ENCODE peak calls at places on chromosomes 2 and 18, in seven cellular contexts. H is cardiac muscle cell, V is retinal pigment epithelial cell, L is left lung, U is choroid plexus epithelial cell, T is HFFc6, I is AG10803. G is an unnamed sample.

GRCh38 chr18:44729631-44730101 is 49.0 kb downstream of the SETBP1 start:
- DNase-seq in U (peak; percentile 91), V (no peak), I (peak; percentile 75), L (no peak), T (peak; percentile 66), H (no peak), G (peak; percentile 38)

GRCh38 chr2:27833931-27834330 is 56.3 kb downstream of the RBKS start:
- DNase-seq in V (no peak), H (no peak), L (no peak), I (peak; percentile 67), U (peak; percentile 39), T (peak; percentile 48), G (no peak)

GRCh38 chr2:126857502-126857901 is 41.2 kb upstream of the TEX51 start:
- DNase-seq in V (no peak), L (no peak), H (no peak), U (no peak), T (no peak), I (no peak), G (no peak)

GRCh38 chr2:97998431-97998830 is 2.7 kb upstream of the TMEM131 start:
- DNase-seq in V (no peak), L (no peak), U (no peak), I (no peak), T (no peak), H (no peak), G (no peak)

GRCh38 chr18:30997223-30997622 is 45.3 kb downstream of the DSC3 start:
- DNase-seq in U (no peak), V (no peak), L (no peak), H (no peak), I (no peak), T (no peak), G (no peak)

GRCh38 chr2:14761118-14761517 is 128.6 kb downstream of the LRATD1 start:
- DNase-seq in V (no peak), I (no peak), H (no peak), T (no peak), U (no peak), L (no peak), G (no peak)

GRCh38 chr2:188569441-188569840 is 277.8 kb downstream of the GULP1 start:
- DNase-seq in I (peak; percentile 22), T (no peak), H (no peak), U (no peak), V (no peak), L (no peak), G (no peak)

GRCh38 chr2:81589406-81589805 is 1284.9 kb upstream of the LRRTM1 start:
- DNase-seq in U (no peak), L (no peak), H (no peak), V (no peak), I (no peak), T (no peak), G (no peak)

GRCh38 chr2:24628746-24629145 is 137.7 kb downstream of the NCOA1 start:
- DNase-seq in L (no peak), H (no peak), V (no peak), T (no peak), U (no peak), I (no peak), G (no peak)

GRCh38 chr2:126849991-126850535 is 48.6 kb upstream of the TEX51 start:
- DNase-seq in U (no peak), L (no peak), V (no peak), T (no peak), H (no peak), I (no peak), G (no peak)

GRCh38 chr2:132646805-132647115 is 23.2 kb downstream of the LYPD1 start:
- DNase-seq in H (no peak), U (no peak), L (no peak), I (no peak), T (no peak), V (no peak), G (no peak)

GRCh38 chr2:28137221-28137620 is 246.7 kb downstream of the BABAM2 start:
- DNase-seq in U (peak; percentile 96), I (peak; percentile 95), H (peak; percentile 12), T (peak; percentile 64), L (no peak), V (no peak), G (peak; percentile 73)

GRCh38 chr2:219739866-219740440 is 112.5 kb downstream of the SLC4A3 start:
- DNase-seq in L (no peak), V (no peak), U (no peak), T (no peak), I (no peak), H (no peak), G (no peak)

GRCh38 chr2:53670351-53670750 is 97.3 kb upstream of the CHAC2 start:
- DNase-seq in V (no peak), L (no peak), I (peak; percentile 18), T (no peak), U (peak; percentile 12), H (no peak), G (no peak)

GRCh38 chr2:136383161-136383560 is 265.2 kb upstream of the CXCR4 start:
- DNase-seq in V (no peak), H (no peak), I (no peak), U (no peak), T (no peak), L (no peak), G (no peak)

GRCh38 chr2:111135910-111136297 is 15.2 kb downstream of the BCL2L11 start:
- DNase-seq in V (no peak), I (no peak), H (no peak), T (no peak), U (peak; percentile 90), L (peak; percentile 50), G (no peak)

GRCh38 chr2:130963849-130964793 is 127.4 kb downstream of the ARHGEF4 start:
- DNase-seq in I (no peak), V (peak; percentile 30), U (peak; percentile 8), T (no peak), L (no peak), H (peak; percentile 74), G (no peak)

GRCh38 chr2:100126897-100127401 is 15.4 kb downstream of the AFF3 start:
- DNase-seq in H (no peak), I (no peak), T (no peak), L (no peak), U (no peak), V (no peak), G (no peak)

GRCh38 chr18:75544496-75544895 is 117.0 kb upstream of the SMIM21 start:
- DNase-seq in L (no peak), T (peak; percentile 71), U (peak; percentile 36), I (peak; percentile 92), H (no peak), V (no peak), G (peak; percentile 58)

GRCh38 chr2:176110975-176111663 is 4.0 kb downstream of the HOXD11 start:
- DNase-seq in I (peak; percentile 52), T (no peak), H (peak; percentile 75), U (peak; percentile 31), V (no peak), L (no peak), G (no peak)

DNA sequence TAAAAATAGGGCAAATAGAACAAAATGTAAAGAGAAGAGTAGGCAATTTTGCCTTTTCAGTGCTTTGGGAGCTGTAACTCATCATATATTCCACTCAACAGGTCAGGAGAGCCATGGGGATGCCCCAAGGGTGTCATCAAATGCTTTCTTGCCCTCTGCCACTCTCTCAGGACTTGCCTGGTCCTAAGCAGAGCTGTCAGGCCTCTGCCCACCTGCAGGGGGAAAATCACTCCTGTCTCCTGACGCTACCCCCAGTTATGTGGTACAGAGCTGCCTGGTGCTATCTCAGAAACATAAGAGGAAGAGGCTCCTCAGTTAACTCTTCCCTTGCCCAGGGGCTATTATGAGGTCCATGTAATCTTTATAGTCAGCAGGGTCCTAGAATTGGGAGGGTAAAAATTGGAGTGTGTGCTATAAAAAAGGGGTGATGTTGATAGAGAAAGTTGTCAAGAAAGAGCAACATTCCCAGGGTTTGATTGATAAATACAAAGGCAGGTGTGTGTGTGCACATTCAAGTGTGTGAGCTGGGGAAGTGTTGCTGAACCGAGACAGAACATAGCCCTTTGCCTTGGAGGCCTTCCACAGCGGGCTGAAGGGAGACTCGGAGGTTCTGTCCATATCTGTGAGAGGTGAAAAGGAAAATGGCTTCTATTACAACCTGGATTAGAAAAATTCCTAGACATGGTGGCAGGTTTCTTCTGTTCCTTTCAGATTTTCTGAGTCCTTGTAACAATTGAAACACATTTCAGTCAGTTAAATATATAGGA is 25.4 kb downstream of the PTPRM start:
- DNase-seq in H (peak; percentile 40), V (no peak), T (no peak), U (no peak), L (no peak), I (no peak), G (no peak)
- TF ChIP-seq CTCF in H (no peak), V (peak; percentile 31), T (peak; percentile 33), U (peak; percentile 38), L (no peak), I (peak; percentile 5), G (no peak)

GRCh38 chr18:58491773-58492752 is 136.8 kb downstream of the ALPK2 start:
- DNase-seq in I (no peak), L (no peak), H (no peak), U (no peak), T (no peak), V (no peak), G (no peak)
- TF ChIP-seq CTCF in I (no peak), L (no peak), H (no peak), U (peak; percentile 12), T (no peak), V (peak; percentile 12), G (no peak)

DNA sequence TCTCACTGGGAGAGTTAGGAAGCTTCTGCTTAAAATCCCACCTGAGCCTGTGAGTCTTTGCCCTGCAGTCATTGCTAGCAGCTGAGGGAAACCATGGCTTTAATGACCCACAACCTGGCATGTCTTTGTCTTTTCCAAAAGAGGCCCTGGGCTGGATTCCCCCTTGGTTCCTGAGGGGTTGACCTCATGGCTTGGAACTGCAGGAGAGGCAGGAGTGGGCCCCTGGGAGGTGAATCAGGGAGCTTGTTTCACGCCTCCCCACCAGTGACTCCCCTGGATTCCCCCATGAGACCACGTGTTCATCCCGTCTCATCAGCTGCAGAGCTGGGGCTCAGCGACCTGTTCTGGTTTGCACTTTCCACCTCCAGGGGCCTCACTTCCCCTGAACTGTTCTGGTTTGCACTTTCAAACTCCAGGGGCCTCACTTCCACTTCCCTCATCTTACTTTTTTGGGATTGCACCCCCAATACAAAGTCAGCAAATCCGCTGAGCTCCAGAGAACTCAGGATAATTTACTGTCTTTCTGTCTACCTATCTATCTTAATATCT is 58.5 kb upstream of the TMEM18 start:
- DNase-seq in L (no peak), T (no peak), U (no peak), H (no peak), I (no peak), V (no peak), G (no peak)
- TF ChIP-seq CTCF in L (no peak), T (no peak), U (no peak), H (no peak), I (no peak), V (no peak), G (no peak)

GRCh38 chr2:160737247-160737646 is 243.6 kb upstream of the RBMS1 start:
- DNase-seq in H (no peak), I (no peak), T (no peak), V (no peak), U (peak; percentile 39), L (no peak), G (no peak)

GRCh38 chr2:160741815-160742214 is 248.2 kb upstream of the RBMS1 start:
- DNase-seq in H (no peak), V (no peak), L (no peak), T (no peak), I (no peak), U (no peak), G (no peak)

GRCh38 chr2:160742679-160743078 is 249.1 kb upstream of the RBMS1 start:
- DNase-seq in L (peak; percentile 53), H (no peak), U (peak; percentile 46), V (no peak), I (peak; percentile 59), T (no peak), G (no peak)

GRCh38 chr2:160736629-160737028 is 243.0 kb upstream of the RBMS1 start:
- DNase-seq in T (peak; percentile 59), I (peak; percentile 66), L (no peak), V (peak; percentile 25), U (peak; percentile 67), H (no peak), G (no peak)

GRCh38 chr2:160741271-160741670 is 247.7 kb upstream of the RBMS1 start:
- DNase-seq in I (peak; percentile 54), L (no peak), T (no peak), U (no peak), H (no peak), V (no peak), G (no peak)
- TF ChIP-seq CTCF in I (no peak), L (no peak), T (no peak), U (no peak), H (no peak), V (no peak), G (no peak)